ENCODE peak calls at places on chromosomes 2 and 18, in four cellular contexts. Z is upper lobe of left lung, K is tibial artery, E is sigmoid colon. W is an unnamed sample.

GRCh38 chr18:5662586-5663090 is 118.8 kb upstream of the EPB41L3 start:
- DNase-seq in Z (no peak), K (no peak), E (no peak), W (no peak)

GRCh38 chr2:70104231-70105111 is 17.2 kb downstream of the PCBP1 start:
- DNase-seq in E (peak; percentile 66), Z (peak; percentile 55), K (no peak), W (no peak)

GRCh38 chr2:137940191-137940590 is 24.1 kb upstream of the HNMT start:
- DNase-seq in E (no peak), K (no peak), Z (no peak), W (no peak)

GRCh38 chr2:240403358-240404104 is 31.9 kb upstream of the GPC1 start:
- DNase-seq in E (no peak), Z (peak; percentile 17), K (no peak), W (no peak)

GRCh38 chr18:63137999-63138448 is 181.5 kb downstream of the BCL2 start:
- DNase-seq in K (no peak), E (no peak), Z (peak; percentile 31), W (peak; percentile 88)

GRCh38 chr2:75560768-75561565 is at the start of gene EVA1A:
- DNase-seq in E (no peak), Z (peak; percentile 70), K (no peak), W (no peak)

GRCh38 chr2:175567435-175568061 is 386.0 kb upstream of the ATP5MC3 start:
- DNase-seq in Z (no peak), K (no peak), E (no peak), W (no peak)

GRCh38 chr2:166410828-166411472 is 35.2 kb upstream of the SCN9A start:
- DNase-seq in Z (no peak), K (no peak), E (no peak), W (no peak)

GRCh38 chr2:237432484-237433092 is 18.6 kb upstream of the COL6A3 start:
- DNase-seq in K (no peak), Z (no peak), E (no peak), W (peak; percentile 86)

GRCh38 chr18:57603871-57604270 is 17.4 kb upstream of the FECH start:
- DNase-seq in Z (no peak), E (no peak), K (no peak), W (no peak)

GRCh38 chr2:185255566-185255965 is 483.0 kb upstream of the FSIP2 start:
- DNase-seq in K (no peak), Z (no peak), E (no peak), W (no peak)

GRCh38 chr2:96951125-96951654 is 35.2 kb downstream of the FAM178B start:
- DNase-seq in Z (peak; percentile 85), K (peak; percentile 68), E (peak; percentile 87), W (peak; percentile 92)

GRCh38 chr2:98175811-98176210 is 88.8 kb downstream of the VWA3B start:
- DNase-seq in E (no peak), Z (no peak), K (no peak), W (no peak)

GRCh38 chr2:199465988-199466703 is 8.4 kb upstream of the SATB2 start:
- DNase-seq in E (no peak), K (no peak), Z (no peak), W (no peak)
- H3K4me1 ChIP-seq in E (peaks cover 48% of the 10 kb centered on the region), K (no peaks in the 10 kb centered on the region), Z (peaks cover 38% of the 10 kb centered on the region), W (peaks cover 61% of the 10 kb centered on the region)

GRCh38 chr2:219484343-219485200 is 14.1 kb upstream of the GMPPA start:
- DNase-seq in K (no peak), Z (no peak), E (no peak), W (no peak)

GRCh38 chr2:219482674-219483405 is 15.9 kb upstream of the GMPPA start:
- DNase-seq in Z (no peak), E (no peak), K (no peak), W (no peak)

GRCh38 chr2:219486424-219486959 is 12.2 kb upstream of the GMPPA start:
- DNase-seq in Z (no peak), E (no peak), K (no peak), W (no peak)

GRCh38 chr2:219485201-219485580 is 13.5 kb upstream of the GMPPA start:
- DNase-seq in E (no peak), K (no peak), Z (no peak), W (no peak)

DNA sequence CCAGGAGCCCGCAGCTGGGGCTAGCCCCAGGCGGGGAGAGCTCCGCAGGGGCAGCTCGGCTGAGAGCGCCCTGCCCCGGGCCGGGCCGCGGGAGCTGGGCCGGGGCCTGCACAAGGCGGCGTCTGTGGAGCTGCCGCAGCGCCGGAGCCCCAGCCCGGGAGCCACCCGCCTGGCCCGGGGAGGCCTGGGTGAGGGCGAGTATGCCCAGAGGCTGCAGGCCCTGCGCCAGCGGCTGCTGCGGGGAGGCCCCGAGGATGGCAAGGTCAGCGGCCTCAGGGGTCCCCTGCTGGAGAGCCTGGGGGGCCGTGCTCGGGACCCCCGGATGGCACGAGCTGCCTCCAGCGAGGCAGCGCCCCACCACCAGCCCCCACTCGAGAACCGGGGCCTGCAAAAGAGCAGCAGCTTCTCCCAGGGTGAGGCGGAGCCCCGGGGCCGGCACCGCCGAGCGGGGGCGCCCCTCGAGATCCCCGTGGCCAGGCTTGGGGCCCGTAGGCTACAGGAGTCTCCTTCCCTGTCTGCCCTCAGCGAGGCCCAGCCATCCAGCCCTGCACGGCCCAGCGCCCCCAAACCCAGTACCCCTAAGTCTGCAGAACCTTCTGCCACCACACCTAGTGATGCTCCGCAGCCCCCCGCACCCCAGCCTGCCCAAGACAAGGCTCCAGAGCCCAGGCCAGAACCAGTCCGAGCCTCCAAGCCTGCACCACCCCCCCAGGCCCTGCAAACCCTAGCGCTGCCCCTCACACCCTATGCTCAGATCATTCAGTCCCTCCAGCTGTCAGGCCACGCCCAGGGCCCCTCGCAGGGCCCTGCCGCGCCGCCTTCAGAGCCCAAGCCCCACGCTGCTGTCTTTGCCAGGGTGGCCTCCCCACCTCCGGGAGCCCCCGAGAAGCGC is 15.0 kb upstream of the GMPPA start:
- DNase-seq in Z (no peak), E (no peak), K (no peak), W (no peak)
- H3K27me3 ChIP-seq in Z (peaks cover 2% of the 10 kb centered on the region), E (peaks cover 6% of the 10 kb centered on the region), K (peaks cover 3% of the 10 kb centered on the region), W (peaks cover 73% of the 10 kb centered on the region)

GRCh38 chr2:114543106-114543806 is 100.8 kb downstream of the DPP10 start:
- DNase-seq in E (no peak), K (peak; percentile 58), Z (peak; percentile 21), W (no peak)
- TF ChIP-seq CTCF in E (no peak), K (peak; percentile 32), Z (peak; percentile 31), W (no peak)

DNA sequence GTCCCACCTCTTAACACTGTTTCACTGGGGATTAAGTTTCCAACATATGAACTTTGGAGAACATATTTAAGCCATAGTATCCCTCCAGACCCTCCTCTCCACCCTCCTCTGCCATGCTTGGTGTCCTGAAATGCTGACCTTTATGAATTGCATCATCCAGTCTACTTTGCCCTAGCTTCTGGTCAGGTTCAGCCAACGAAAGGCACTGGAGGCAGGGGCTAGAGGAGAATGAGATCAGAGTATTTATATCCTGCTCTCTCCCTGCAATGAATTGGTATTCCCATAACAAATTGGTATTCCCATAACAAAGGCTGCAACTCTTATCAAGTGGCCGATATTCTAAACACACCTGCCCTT is 25.7 kb upstream of the ST3GAL5 start:
- DNase-seq in K (no peak), Z (no peak), E (no peak), W (no peak)
- H3K4me1 ChIP-seq in K (no peaks in the 10 kb centered on the region), Z (no peaks in the 10 kb centered on the region), E (no peaks in the 10 kb centered on the region), W (peaks cover 10% of the 10 kb centered on the region)

GRCh38 chr2:204292439-204292838 is 252.8 kb upstream of the PARD3B start:
- DNase-seq in Z (no peak), K (no peak), E (no peak), W (no peak)

GRCh38 chr2:204293884-204294535 is 251.3 kb upstream of the PARD3B start:
- DNase-seq in E (no peak), K (no peak), Z (no peak), W (no peak)

GRCh38 chr2:204289066-204289465 is 256.2 kb upstream of the PARD3B start:
- DNase-seq in Z (no peak), K (no peak), E (no peak), W (no peak)
- H3K27me3 ChIP-seq in Z (no peaks in the 10 kb centered on the region), K (peaks cover 5% of the 10 kb centered on the region), E (no peaks in the 10 kb centered on the region), W (no peaks in the 10 kb centered on the region)

GRCh38 chr18:78980777-78981651 is 1.4 kb downstream of the SALL3 start:
- DNase-seq in Z (no peak), K (no peak), E (no peak), W (no peak)
- TF ChIP-seq CTCF in Z (no peak), K (no peak), E (no peak), W (no peak)

DNA sequence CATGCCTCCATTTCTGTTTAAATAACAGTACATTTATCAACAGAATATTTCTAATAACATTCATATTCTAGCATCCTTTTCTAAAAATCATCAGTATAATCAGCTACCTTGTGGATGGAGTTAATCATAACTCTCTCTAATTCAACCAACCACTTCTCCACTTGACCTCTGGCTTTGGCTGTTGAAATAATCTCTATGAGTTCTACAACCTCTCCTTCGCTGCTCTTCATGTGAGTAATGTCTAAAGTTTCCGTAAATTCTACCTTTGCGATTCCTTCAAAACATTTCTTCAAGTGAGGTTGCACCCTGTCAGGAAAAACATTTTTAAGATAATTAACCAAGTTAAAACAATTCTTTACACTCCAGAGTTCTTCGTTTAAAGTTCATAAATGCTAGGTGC is 134.2 kb downstream of the DNAH7 start:
- DNase-seq in K (no peak), E (no peak), Z (no peak), W (no peak)
- H3K4me1 ChIP-seq in K (no peaks in the 10 kb centered on the region), E (no peaks in the 10 kb centered on the region), Z (no peaks in the 10 kb centered on the region), W (no peaks in the 10 kb centered on the region)

DNA sequence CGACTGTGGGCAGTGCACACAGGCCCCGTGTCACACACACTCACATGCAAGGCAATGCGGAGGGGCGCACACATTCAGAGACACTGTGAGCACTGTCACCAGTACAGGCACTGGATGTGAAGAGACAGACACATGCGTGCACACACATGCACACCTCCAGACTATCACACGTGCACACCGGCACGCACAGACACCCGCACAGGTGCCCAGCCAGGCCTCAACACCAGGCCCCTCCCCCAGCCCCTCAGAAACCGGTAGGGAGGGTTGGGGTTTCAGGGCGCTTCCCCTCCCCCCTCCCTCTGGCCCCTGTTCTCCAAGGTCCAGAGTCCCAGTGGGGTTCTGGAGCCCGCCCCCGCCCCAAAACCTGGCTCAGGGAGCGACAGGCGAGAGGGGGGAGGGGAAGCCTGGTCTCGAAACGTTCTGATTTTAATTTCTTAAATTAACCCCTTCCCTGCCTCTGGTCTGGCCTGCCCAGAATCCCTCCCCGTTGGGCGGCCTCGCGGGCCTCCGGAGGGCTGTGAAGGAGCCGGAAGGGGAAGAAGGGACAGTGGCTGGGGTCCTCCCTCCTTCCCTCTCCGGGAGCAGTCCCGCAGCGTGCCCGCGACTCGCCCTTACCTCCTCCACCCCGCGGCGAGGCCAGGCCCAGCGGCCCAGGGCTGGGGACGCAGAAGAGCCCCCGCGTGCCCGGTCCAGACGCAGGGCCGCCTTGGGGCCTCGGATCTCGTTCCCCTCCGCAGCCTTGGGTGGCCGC is 558 bp downstream of the FBXO41 start:
- DNase-seq in K (no peak), Z (no peak), E (no peak), W (no peak)
- H3K27me3 ChIP-seq in K (peaks cover 47% of the 10 kb centered on the region), Z (no peaks in the 10 kb centered on the region), E (peaks cover 14% of the 10 kb centered on the region), W (peaks cover 9% of the 10 kb centered on the region)

GRCh38 chr2:29650634-29651097 is 270.7 kb downstream of the ALK start:
- DNase-seq in Z (no peak), E (no peak), K (no peak), W (no peak)

GRCh38 chr2:29640360-29640759 is 281.0 kb downstream of the ALK start:
- DNase-seq in E (no peak), Z (no peak), K (no peak), W (no peak)

GRCh38 chr2:29644949-29645348 is 276.4 kb downstream of the ALK start:
- DNase-seq in E (no peak), Z (no peak), K (no peak), W (no peak)
- TF ChIP-seq CTCF in E (no peak), Z (no peak), K (no peak), W (no peak)

W was measured in spleen.